ENCODE peak calls at places on chromosomes 4 and X, in five cellular contexts. S is sigmoid colon, E is stomach, P is adrenal gland, H is spleen. M is an unnamed sample.

GRCh38 chr4:65502151-65502691 is 168.1 kb downstream of the EPHA5 start:
- DNase-seq in S (no peak), E (no peak), P (no peak), H (no peak), M (no peak)

GRCh38 chrX:15204130-15204751 is 65.6 kb downstream of the ASB9 start:
- DNase-seq in S (no peak), E (no peak), P (no peak), H (no peak), M (no peak)

GRCh38 chr4:28073860-28074555 is 1213.4 kb downstream of the STIM2 start:
- DNase-seq in S (no peak), E (no peak), P (no peak), H (no peak), M (no peak)

GRCh38 chr4:26127001-26127400 is 193.8 kb upstream of the RBPJ start:
- DNase-seq in S (no peak), E (no peak), P (no peak), H (no peak), M (no peak)

GRCh38 chr4:70768301-70768948 is 46.7 kb downstream of the RUFY3 start:
- DNase-seq in S (no peak), E (no peak), P (no peak), H (no peak), M (no peak)

GRCh38 chr4:7777871-7778523 is 161.7 kb downstream of the AFAP1 start:
- DNase-seq in S (peak; percentile 26), E (no peak), P (no peak), H (peak; percentile 57), M (peak; percentile 3)

GRCh38 chrX:14491689-14492088 is 37.6 kb upstream of the GLRA2 start:
- DNase-seq in S (no peak), E (no peak), P (no peak), H (no peak), M (no peak)

GRCh38 chrX:323721-324628 is 5.4 kb upstream of the GTPBP6 start:
- DNase-seq in S (peak; percentile 57), E (peak; percentile 60), P (no peak), H (peak; percentile 84), M (peak; percentile 53)

GRCh38 chr4:157885785-157886184 is 287.0 kb downstream of the GASK1B start:
- DNase-seq in S (no peak), E (no peak), P (no peak), H (no peak), M (no peak)

GRCh38 chr4:169163947-169164668 is 106.6 kb downstream of the SH3RF1 start:
- DNase-seq in S (no peak), E (no peak), P (no peak), H (no peak), M (no peak)

GRCh38 chrX:102029026-102029425 is 96.5 kb upstream of the TCEAL2 start:
- DNase-seq in S (no peak), E (no peak), P (no peak), H (peak; percentile 55), M (peak; percentile 7)

GRCh38 chr4:2537011-2537830 is 774 bp downstream of the FAM193A start:
- DNase-seq in S (peak; percentile 71), E (peak; percentile 56), P (peak; percentile 69), H (peak; percentile 94), M (peak; percentile 63)

GRCh38 chr4:2534904-2535385 is 1.5 kb upstream of the FAM193A start:
- DNase-seq in S (no peak), E (no peak), P (no peak), H (no peak), M (no peak)

GRCh38 chr4:2536193-2537010 is at the start of gene FAM193A:
- DNase-seq in S (peak; percentile 100), E (peak; percentile 99), P (peak; percentile 99), H (peak; percentile 100), M (peak; percentile 98)

GRCh38 chr4:2535386-2536192 is 858 bp upstream of the FAM193A start:
- DNase-seq in S (peak; percentile 80), E (peak; percentile 35), P (peak; percentile 90), H (peak; percentile 93), M (peak; percentile 87)
- TF ChIP-seq POLR2A in S (peak; percentile 30), E (no peak), P (peak; percentile 48), H (peak; percentile 3), M (peak; percentile 60)

DNA sequence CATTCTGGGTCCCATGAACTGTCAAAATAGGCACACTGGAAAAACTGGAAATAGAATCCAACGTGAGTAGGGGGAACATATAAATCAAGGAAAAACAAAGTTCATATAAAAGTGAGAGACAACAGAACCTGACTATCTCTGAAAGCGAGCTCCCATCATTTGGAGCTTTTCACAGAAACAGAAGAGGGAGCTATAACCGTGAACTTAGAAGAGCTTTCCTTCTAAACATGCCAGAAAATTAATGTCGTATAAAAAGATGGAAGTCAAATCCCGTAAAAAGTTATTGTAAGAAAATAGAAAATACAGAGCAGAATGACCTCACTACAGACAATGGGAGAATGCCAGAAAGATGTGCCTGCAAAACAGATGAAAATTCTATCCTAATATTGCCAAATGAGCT is 23.9 kb upstream of the HSD17B10 start:
- DNase-seq in S (no peak), E (no peak), P (no peak), H (no peak), M (no peak)
- H3K27me3 ChIP-seq in S (no peaks in the 10 kb centered on the region), E (no peaks in the 10 kb centered on the region), P (peaks cover 4% of the 10 kb centered on the region), H (peaks cover 8% of the 10 kb centered on the region), M (no peaks in the 10 kb centered on the region)

GRCh38 chrX:145563159-145563558 is 254.5 kb upstream of the SLITRK2 start:
- DNase-seq in S (no peak), E (no peak), P (no peak), H (no peak), M (no peak)
- TF ChIP-seq POLR2A in S (no peak), E (no peak), P (no peak), H (no peak), M (no peak)

GRCh38 chrX:119986203-119986602 is 42.7 kb upstream of the NKAP start:
- DNase-seq in S (no peak), E (no peak), P (no peak), H (no peak), M (no peak)

GRCh38 chrX:119990409-119990994 is 47.0 kb upstream of the NKAP start:
- DNase-seq in S (no peak), E (no peak), P (no peak), H (no peak), M (no peak)

GRCh38 chrX:119989905-119990408 is 46.4 kb upstream of the NKAP start:
- DNase-seq in S (no peak), E (no peak), P (no peak), H (no peak), M (no peak)

GRCh38 chrX:119996069-119996468 is 52.5 kb upstream of the NKAP start:
- DNase-seq in S (no peak), E (no peak), P (no peak), H (no peak), M (no peak)

GRCh38 chrX:119990995-119991787 is 47.6 kb upstream of the NKAP start:
- DNase-seq in S (no peak), E (no peak), P (no peak), H (peak; percentile 77), M (no peak)
- H3K27me3 ChIP-seq in S (peaks cover 74% of the 10 kb centered on the region), E (peaks cover 88% of the 10 kb centered on the region), P (peaks cover 30% of the 10 kb centered on the region), H (peaks cover 65% of the 10 kb centered on the region), M (no peaks in the 10 kb centered on the region)